ENCODE peak calls at places on chromosomes 13 and 19, in six cellular contexts. I is suprapubic skin, J is keratinocyte, O is AG09309, L is psoas muscle, G is fibroblast of the aortic adventitia. Y is an unnamed sample.

GRCh38 chr19:294341-294818 is 3.2 kb upstream of the PLPP2 start:
- DNase-seq in I (no peak), J (no peak), O (no peak), L (peak; percentile 38), G (no peak), Y (peak; percentile 35)

GRCh38 chr13:38223093-38223492 is 126.6 kb upstream of the UFM1 start:
- DNase-seq in I (no peak), J (no peak), O (peak; percentile 24), L (no peak), G (peak; percentile 40), Y (peak; percentile 7)

GRCh38 chr19:53971608-53972007 is 8.9 kb downstream of the CACNG8 start:
- DNase-seq in I (no peak), J (no peak), O (no peak), L (no peak), G (no peak), Y (no peak)

GRCh38 chr19:41821003-41821735 is 23.3 kb downstream of the LYPD4 start:
- DNase-seq in I (no peak), J (no peak), O (no peak), L (no peak), G (peak; percentile 26), Y (peak; percentile 26)

GRCh38 chr13:101523154-101523669 is 70.7 kb downstream of the ITGBL1 start:
- DNase-seq in I (no peak), J (no peak), O (no peak), L (no peak), G (no peak), Y (no peak)

GRCh38 chr19:5580116-5580515 is 12.4 kb upstream of the TINCR start:
- DNase-seq in I (no peak), J (no peak), O (no peak), L (no peak), G (no peak), Y (no peak)

GRCh38 chr13:50106559-50106958 is 91.3 kb downstream of the KCNRG start:
- DNase-seq in I (no peak), J (no peak), O (no peak), L (no peak), G (no peak), Y (no peak)

GRCh38 chr19:28403698-28404099 is 809.3 kb downstream of the UQCRFS1 start:
- DNase-seq in I (no peak), J (no peak), O (no peak), L (no peak), G (no peak), Y (no peak)

GRCh38 chr19:10107254-10107653 is 1.1 kb downstream of the PPAN start:
- DNase-seq in I (no peak), J (no peak), O (no peak), L (no peak), G (no peak), Y (no peak)

GRCh38 chr13:20525144-20525600 is 485 bp downstream of the CRYL1 start:
- DNase-seq in I (peak; percentile 66), J (no peak), O (no peak), L (peak; percentile 70), G (peak; percentile 12), Y (peak; percentile 47)

GRCh38 chr13:114177245-114178010 is 1.6 kb upstream of the CFAP97D2 start:
- DNase-seq in I (no peak), J (no peak), O (no peak), L (no peak), G (no peak), Y (peak; percentile 20)

GRCh38 chr13:45602183-45602582 is 13.4 kb downstream of the ERICH6B start:
- DNase-seq in I (no peak), J (no peak), O (no peak), L (no peak), G (peak; percentile 20), Y (no peak)

GRCh38 chr19:33293255-33294057 is 8.9 kb downstream of the CEBPA start:
- DNase-seq in I (peak; percentile 73), J (no peak), O (peak; percentile 73), L (peak; percentile 68), G (peak; percentile 76), Y (peak; percentile 82)

GRCh38 chr19:7527516-7528191 is 5.2 kb downstream of the MCOLN1 start:
- DNase-seq in I (no peak), J (no peak), O (no peak), L (peak; percentile 73), G (no peak), Y (no peak)

GRCh38 chr19:383040-383439 is 25.9 kb downstream of the C2CD4C start:
- DNase-seq in I (no peak), J (no peak), O (no peak), L (no peak), G (no peak), Y (no peak)

GRCh38 chr13:19606152-19606551 is 27.3 kb upstream of the MPHOSPH8 start:
- DNase-seq in I (no peak), J (peak; percentile 62), O (no peak), L (no peak), G (peak; percentile 11), Y (peak; percentile 54)

GRCh38 chr13:113906566-113906965 is 42.7 kb upstream of the GAS6 start:
- DNase-seq in I (no peak), J (no peak), O (no peak), L (no peak), G (no peak), Y (no peak)

GRCh38 chr19:3538258-3538929 is 580 bp upstream of the TEKTIP1 start:
- DNase-seq in I (no peak), J (no peak), O (no peak), L (no peak), G (no peak), Y (no peak)

GRCh38 chr19:1684573-1684912 is 32.1 kb upstream of the TCF3 start:
- DNase-seq in I (no peak), J (no peak), O (no peak), L (no peak), G (no peak), Y (no peak)

GRCh38 chr13:28483313-28483931 is 11.5 kb downstream of the FLT1 start:
- DNase-seq in I (no peak), J (no peak), O (no peak), L (no peak), G (no peak), Y (no peak)
- TF ChIP-seq CTCF in I (no peak), J (no peak), O (no peak), L (no peak), G (no peak), Y (peak; percentile 3)

GRCh38 chr19:57099199-57099661 is 20.6 kb upstream of the USP29 start:
- DNase-seq in I (no peak), J (no peak), O (peak; percentile 23), L (peak; percentile 66), G (peak; percentile 7), Y (peak; percentile 17)
- TF ChIP-seq CTCF in I (peak; percentile 51), J (peak; percentile 80), O (peak; percentile 89), L (peak; percentile 57), G (peak; percentile 38), Y (peak; percentile 61)

DNA sequence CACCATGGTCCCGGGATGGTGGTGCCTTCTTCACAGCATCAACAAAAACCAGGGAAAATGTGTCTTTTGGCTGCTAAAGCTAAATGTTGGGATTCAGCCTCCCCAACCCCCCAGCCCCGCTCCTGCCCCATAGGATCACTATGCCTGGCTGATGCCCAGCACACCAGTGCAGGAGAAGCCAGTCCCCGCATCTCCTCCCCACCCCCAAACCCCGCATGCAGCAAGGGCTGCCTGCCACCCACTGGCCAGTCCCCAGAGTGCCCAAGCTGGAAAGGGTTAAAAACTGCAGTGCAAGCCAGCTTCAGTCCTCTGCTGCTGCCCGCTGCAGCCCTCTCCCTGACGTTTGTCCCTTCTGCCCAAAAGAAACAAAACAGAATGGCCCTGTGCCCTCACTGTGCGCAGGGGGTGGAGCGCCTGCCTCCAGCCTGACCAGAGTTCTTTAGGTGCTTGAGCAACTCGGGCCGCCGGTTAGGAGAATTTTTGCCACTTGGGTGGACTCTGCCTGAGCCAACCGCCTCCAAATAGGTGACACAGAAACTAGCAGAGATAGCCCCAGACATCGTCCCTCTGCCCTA is 3.7 kb downstream of the CALM3 start:
- DNase-seq in I (no peak), J (no peak), O (no peak), L (no peak), G (no peak), Y (no peak)
- TF ChIP-seq CTCF in I (no peak), J (no peak), O (no peak), L (no peak), G (no peak), Y (no peak)

GRCh38 chr19:43423779-43424178 is 9.1 kb downstream of the TEX101 start:
- DNase-seq in I (no peak), J (no peak), O (no peak), L (no peak), G (no peak), Y (no peak)

GRCh38 chr19:43422689-43423066 is 8.0 kb downstream of the TEX101 start:
- DNase-seq in I (no peak), J (no peak), O (no peak), L (no peak), G (no peak), Y (no peak)

GRCh38 chr19:43422000-43422688 is 7.5 kb downstream of the TEX101 start:
- DNase-seq in I (no peak), J (no peak), O (no peak), L (no peak), G (no peak), Y (no peak)

GRCh38 chr19:43429395-43429794 is 14.7 kb downstream of the TEX101 start:
- DNase-seq in I (no peak), J (no peak), O (no peak), L (no peak), G (no peak), Y (no peak)

DNA sequence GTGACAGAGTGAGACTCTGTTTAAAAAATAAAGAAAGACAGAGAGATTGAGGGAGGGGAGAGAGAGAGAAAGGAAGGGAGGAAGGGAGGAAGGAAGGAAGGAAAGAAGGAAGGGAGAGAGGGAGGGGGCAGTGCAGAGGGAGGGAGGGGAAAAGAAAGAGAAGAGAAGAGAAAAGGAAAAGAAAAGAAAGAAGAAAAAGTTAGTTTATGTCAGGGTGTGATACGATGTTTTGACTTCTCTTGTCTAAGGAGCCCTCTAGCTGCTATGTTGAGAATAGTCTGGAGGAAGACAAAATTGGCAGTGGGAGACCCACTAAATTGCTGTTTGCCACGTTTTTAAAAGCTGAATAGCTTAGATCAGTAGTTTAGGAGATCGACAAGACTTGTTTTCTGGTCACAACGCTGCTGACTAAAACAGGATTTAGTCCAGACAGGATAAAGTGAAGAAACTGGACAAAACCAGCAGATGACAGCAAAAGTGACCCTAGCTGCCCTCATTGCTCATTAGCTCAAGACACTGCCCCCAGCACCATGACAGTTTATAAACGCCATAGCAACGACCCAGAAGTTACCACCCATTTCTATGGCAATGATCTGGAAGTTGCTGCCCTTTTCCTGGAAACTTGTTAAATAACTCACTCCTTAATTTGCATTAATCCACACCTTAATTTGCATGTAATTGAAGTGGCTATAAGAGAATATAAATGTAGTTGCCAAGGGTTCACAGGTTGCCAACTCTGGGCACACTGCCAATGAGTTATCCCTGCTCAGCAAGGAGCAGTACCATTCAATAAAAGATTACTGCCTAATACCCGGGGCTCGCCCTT is 11.1 kb downstream of the TEX101 start:
- DNase-seq in I (no peak), J (no peak), O (no peak), L (no peak), G (peak; percentile 43), Y (peak; percentile 37)
- TF ChIP-seq CTCF in I (peak; percentile 28), J (peak; percentile 49), O (peak; percentile 61), L (no peak), G (peak; percentile 71), Y (peak; percentile 64)

DNA sequence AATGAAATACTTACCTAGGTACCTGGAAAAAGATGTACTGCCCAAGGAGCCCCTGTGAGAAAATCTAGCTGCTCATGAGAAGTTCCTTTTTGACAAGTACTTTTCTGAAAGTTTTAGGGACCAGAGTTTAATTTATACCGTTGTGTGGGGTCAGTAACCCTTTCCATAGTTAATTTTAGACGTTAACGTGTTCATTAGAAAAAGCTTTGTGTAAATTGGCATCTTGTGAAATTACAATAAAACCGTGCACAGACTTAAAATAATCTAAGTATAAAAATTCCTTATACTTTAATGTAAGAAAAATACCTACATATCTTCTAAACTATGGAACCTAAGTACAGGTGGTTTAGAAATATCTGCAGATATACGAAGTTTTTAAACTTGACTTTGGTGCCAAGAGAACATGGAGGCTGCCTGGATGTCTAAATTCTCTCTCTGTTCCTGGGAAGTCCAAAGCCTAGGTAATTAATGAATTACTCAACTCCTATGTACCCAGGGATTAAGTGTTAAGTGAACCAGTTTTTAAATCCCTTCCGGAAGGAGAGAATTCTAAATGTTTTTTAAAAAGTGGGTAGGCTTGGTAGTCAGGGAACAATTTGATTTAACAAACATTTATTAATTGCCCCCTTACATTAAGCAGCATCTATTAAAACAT is 50.2 kb upstream of the PDX1 start:
- DNase-seq in I (no peak), J (no peak), O (no peak), L (no peak), G (no peak), Y (no peak)
- TF ChIP-seq CTCF in I (no peak), J (no peak), O (no peak), L (no peak), G (no peak), Y (no peak)